ENCODE peak calls at places on chromosome 1, in seven cellular contexts. One of them, this sample, is unnamed.

GRCh38 chr1:106456832-106457231 is 599.6 kb upstream of the PRMT6 start:
- DNase-seq in WTC11: no peak
- DNase-seq in Calu3: no peak
- DNase-seq in endodermal cell: no peak
- DNase-seq in mesothelial cell of epicardium: no peak
- DNase-seq in astrocyte of the spinal cord: no peak
- DNase-seq in adrenal gland: no peak
- DNase-seq in this sample: no peak

GRCh38 chr1:78716186-78716585 is 66.6 kb downstream of the IFI44 start:
- DNase-seq in endodermal cell: no peak
- DNase-seq in Calu3: no peak
- DNase-seq in WTC11: no peak
- DNase-seq in mesothelial cell of epicardium: no peak
- DNase-seq in astrocyte of the spinal cord: peak; percentile 60
- DNase-seq in adrenal gland: no peak
- DNase-seq in this sample: no peak

GRCh38 chr1:220370041-220370700 is 97.9 kb upstream of the RAB3GAP2 start:
- DNase-seq in Calu3: peak; percentile 48
- DNase-seq in astrocyte of the spinal cord: peak; percentile 61
- DNase-seq in WTC11: no peak
- DNase-seq in endodermal cell: peak; percentile 69
- DNase-seq in mesothelial cell of epicardium: no peak
- DNase-seq in adrenal gland: no peak
- DNase-seq in this sample: no peak

GRCh38 chr1:95733031-95733430 is 499.0 kb downstream of the RWDD3 start:
- DNase-seq in Calu3: no peak
- DNase-seq in adrenal gland: no peak
- DNase-seq in WTC11: no peak
- DNase-seq in endodermal cell: no peak
- DNase-seq in mesothelial cell of epicardium: no peak
- DNase-seq in astrocyte of the spinal cord: no peak
- DNase-seq in this sample: no peak

GRCh38 chr1:53584446-53585102 is 125.4 kb downstream of the DMRTB1 start:
- DNase-seq in WTC11: no peak
- DNase-seq in endodermal cell: peak; percentile 33
- DNase-seq in adrenal gland: no peak
- DNase-seq in astrocyte of the spinal cord: no peak
- DNase-seq in mesothelial cell of epicardium: no peak
- DNase-seq in Calu3: no peak
- DNase-seq in this sample: no peak

GRCh38 chr1:60942291-60942690 is 140.1 kb upstream of the NFIA start:
- DNase-seq in adrenal gland: no peak
- DNase-seq in Calu3: peak; percentile 72
- DNase-seq in mesothelial cell of epicardium: no peak
- DNase-seq in endodermal cell: no peak
- DNase-seq in WTC11: no peak
- DNase-seq in astrocyte of the spinal cord: no peak
- DNase-seq in this sample: no peak

GRCh38 chr1:49333946-49334345 is 557.3 kb upstream of the BEND5 start:
- DNase-seq in WTC11: no peak
- DNase-seq in Calu3: no peak
- DNase-seq in astrocyte of the spinal cord: no peak
- DNase-seq in mesothelial cell of epicardium: no peak
- DNase-seq in adrenal gland: no peak
- DNase-seq in endodermal cell: no peak
- DNase-seq in this sample: no peak

GRCh38 chr1:115826642-115827041 is 14.3 kb downstream of the NHLH2 start:
- DNase-seq in mesothelial cell of epicardium: no peak
- DNase-seq in astrocyte of the spinal cord: no peak
- DNase-seq in WTC11: no peak
- DNase-seq in adrenal gland: no peak
- DNase-seq in Calu3: no peak
- DNase-seq in endodermal cell: peak; percentile 44
- DNase-seq in this sample: no peak

GRCh38 chr1:119286587-119287181 is 81.9 kb upstream of the HAO2 start:
- DNase-seq in adrenal gland: peak; percentile 37
- DNase-seq in astrocyte of the spinal cord: peak; percentile 39
- DNase-seq in endodermal cell: peak; percentile 84
- DNase-seq in mesothelial cell of epicardium: no peak
- DNase-seq in WTC11: peak; percentile 65
- DNase-seq in Calu3: peak; percentile 33
- DNase-seq in this sample: peak; percentile 62

GRCh38 chr1:65625528-65625927 is 167.2 kb upstream of the PDE4B start:
- DNase-seq in astrocyte of the spinal cord: no peak
- DNase-seq in adrenal gland: no peak
- DNase-seq in Calu3: no peak
- DNase-seq in WTC11: no peak
- DNase-seq in mesothelial cell of epicardium: no peak
- DNase-seq in endodermal cell: no peak
- DNase-seq in this sample: no peak

GRCh38 chr1:65629788-65630187 is 162.9 kb upstream of the PDE4B start:
- DNase-seq in WTC11: no peak
- DNase-seq in Calu3: no peak
- DNase-seq in adrenal gland: no peak
- DNase-seq in mesothelial cell of epicardium: no peak
- DNase-seq in astrocyte of the spinal cord: no peak
- DNase-seq in endodermal cell: no peak
- DNase-seq in this sample: no peak

GRCh38 chr1:65626003-65626402 is 166.7 kb upstream of the PDE4B start:
- DNase-seq in Calu3: no peak
- DNase-seq in adrenal gland: no peak
- DNase-seq in WTC11: no peak
- DNase-seq in mesothelial cell of epicardium: no peak
- DNase-seq in astrocyte of the spinal cord: no peak
- DNase-seq in endodermal cell: no peak
- DNase-seq in this sample: no peak

GRCh38 chr1:65623895-65624294 is 168.8 kb upstream of the PDE4B start:
- DNase-seq in Calu3: no peak
- DNase-seq in endodermal cell: no peak
- DNase-seq in WTC11: no peak
- DNase-seq in mesothelial cell of epicardium: no peak
- DNase-seq in astrocyte of the spinal cord: no peak
- DNase-seq in adrenal gland: no peak
- DNase-seq in this sample: no peak
- TF ChIP-seq CTCF in Calu3: no peak
- TF ChIP-seq CTCF in endodermal cell: no peak
- TF ChIP-seq CTCF in WTC11: no peak
- TF ChIP-seq CTCF in mesothelial cell of epicardium: no peak
- TF ChIP-seq CTCF in astrocyte of the spinal cord: peak; percentile 17
- TF ChIP-seq CTCF in adrenal gland: no peak
- TF ChIP-seq CTCF in this sample: no peak

GRCh38 chr1:28591708-28592313 is at the start of gene RAB42:
- DNase-seq in adrenal gland: no peak
- DNase-seq in Calu3: no peak
- DNase-seq in endodermal cell: peak; percentile 78
- DNase-seq in mesothelial cell of epicardium: no peak
- DNase-seq in WTC11: peak; percentile 48
- DNase-seq in astrocyte of the spinal cord: no peak
- DNase-seq in this sample: no peak
- TF ChIP-seq CTCF in adrenal gland: no peak
- TF ChIP-seq CTCF in Calu3: no peak
- TF ChIP-seq CTCF in endodermal cell: no peak
- TF ChIP-seq CTCF in mesothelial cell of epicardium: no peak
- TF ChIP-seq CTCF in WTC11: no peak
- TF ChIP-seq CTCF in astrocyte of the spinal cord: no peak
- TF ChIP-seq CTCF in this sample: no peak

DNA sequence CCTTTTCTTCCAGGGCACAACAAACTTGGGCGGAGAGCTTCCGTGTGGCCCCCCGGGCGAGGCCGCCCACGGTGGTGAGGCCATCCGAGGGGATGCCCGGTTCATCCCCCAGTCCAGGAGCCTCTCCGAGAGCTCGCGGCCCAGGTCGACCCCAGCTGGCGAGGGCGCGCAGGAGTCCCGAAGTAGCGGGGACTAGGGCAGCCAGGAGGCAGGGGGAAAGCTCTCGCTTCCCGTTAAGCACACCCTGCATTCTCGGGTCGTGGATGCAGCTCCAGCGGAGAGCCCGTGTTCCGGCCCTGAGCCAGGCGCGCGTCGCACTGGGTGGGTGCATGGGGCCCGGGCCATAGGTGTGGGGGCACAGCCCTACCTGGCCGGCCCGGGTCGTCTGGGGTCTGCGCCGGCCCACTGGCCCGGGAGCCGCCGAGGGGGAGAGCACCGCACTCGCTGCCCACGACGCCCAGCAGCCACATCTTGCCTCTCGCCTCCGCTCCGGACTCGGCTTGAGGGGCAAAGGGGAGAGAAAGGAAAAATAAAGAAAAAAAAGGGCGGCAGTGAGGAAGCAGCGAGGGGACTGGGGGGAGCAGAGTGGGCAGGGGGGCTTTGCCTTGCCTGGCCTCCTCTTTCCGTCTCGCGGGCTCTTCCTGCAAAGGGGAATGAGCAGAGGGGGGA is 1.8 kb downstream of the RNF220 start:
- DNase-seq in adrenal gland: no peak
- DNase-seq in Calu3: no peak
- DNase-seq in WTC11: peak; percentile 31
- DNase-seq in endodermal cell: peak; percentile 74
- DNase-seq in astrocyte of the spinal cord: no peak
- DNase-seq in mesothelial cell of epicardium: no peak
- DNase-seq in this sample: peak; percentile 31
- TF ChIP-seq CTCF in adrenal gland: no peak
- TF ChIP-seq CTCF in Calu3: no peak
- TF ChIP-seq CTCF in WTC11: no peak
- TF ChIP-seq CTCF in endodermal cell: no peak
- TF ChIP-seq CTCF in astrocyte of the spinal cord: no peak
- TF ChIP-seq CTCF in mesothelial cell of epicardium: no peak
- TF ChIP-seq CTCF in this sample: no peak

GRCh38 chr1:47592296-47592975 is 154.6 kb downstream of the FOXD2 start:
- DNase-seq in adrenal gland: no peak
- DNase-seq in endodermal cell: peak; percentile 46
- DNase-seq in Calu3: no peak
- DNase-seq in mesothelial cell of epicardium: no peak
- DNase-seq in astrocyte of the spinal cord: no peak
- DNase-seq in WTC11: no peak
- DNase-seq in this sample: no peak
- TF ChIP-seq CTCF in adrenal gland: no peak
- TF ChIP-seq CTCF in endodermal cell: no peak
- TF ChIP-seq CTCF in Calu3: no peak
- TF ChIP-seq CTCF in mesothelial cell of epicardium: no peak
- TF ChIP-seq CTCF in astrocyte of the spinal cord: no peak
- TF ChIP-seq CTCF in WTC11: no peak
- TF ChIP-seq CTCF in this sample: no peak

GRCh38 chr1:31155216-31155806 is 84.4 kb downstream of the NKAIN1 start:
- DNase-seq in Calu3: peak; percentile 77
- DNase-seq in WTC11: peak; percentile 76
- DNase-seq in astrocyte of the spinal cord: peak; percentile 54
- DNase-seq in endodermal cell: no peak
- DNase-seq in adrenal gland: peak; percentile 71
- DNase-seq in mesothelial cell of epicardium: peak; percentile 78
- DNase-seq in this sample: peak; percentile 57
- TF ChIP-seq CTCF in Calu3: peak; percentile 43
- TF ChIP-seq CTCF in WTC11: no peak
- TF ChIP-seq CTCF in astrocyte of the spinal cord: no peak
- TF ChIP-seq CTCF in endodermal cell: peak; percentile 51
- TF ChIP-seq CTCF in adrenal gland: peak; percentile 39
- TF ChIP-seq CTCF in mesothelial cell of epicardium: peak; percentile 36
- TF ChIP-seq CTCF in this sample: no peak

GRCh38 chr1:238562376-238562775 is 671.7 kb upstream of the ZP4 start:
- DNase-seq in endodermal cell: no peak
- DNase-seq in WTC11: no peak
- DNase-seq in mesothelial cell of epicardium: no peak
- DNase-seq in adrenal gland: no peak
- DNase-seq in astrocyte of the spinal cord: peak; percentile 38
- DNase-seq in Calu3: no peak
- DNase-seq in this sample: no peak

GRCh38 chr1:238552271-238552670 is 661.5 kb upstream of the ZP4 start:
- DNase-seq in adrenal gland: no peak
- DNase-seq in endodermal cell: no peak
- DNase-seq in WTC11: no peak
- DNase-seq in Calu3: no peak
- DNase-seq in mesothelial cell of epicardium: no peak
- DNase-seq in astrocyte of the spinal cord: no peak
- DNase-seq in this sample: no peak

GRCh38 chr1:238558746-238559145 is 668.0 kb upstream of the ZP4 start:
- DNase-seq in astrocyte of the spinal cord: no peak
- DNase-seq in Calu3: no peak
- DNase-seq in WTC11: no peak
- DNase-seq in adrenal gland: no peak
- DNase-seq in endodermal cell: no peak
- DNase-seq in mesothelial cell of epicardium: no peak
- DNase-seq in this sample: no peak

DNA sequence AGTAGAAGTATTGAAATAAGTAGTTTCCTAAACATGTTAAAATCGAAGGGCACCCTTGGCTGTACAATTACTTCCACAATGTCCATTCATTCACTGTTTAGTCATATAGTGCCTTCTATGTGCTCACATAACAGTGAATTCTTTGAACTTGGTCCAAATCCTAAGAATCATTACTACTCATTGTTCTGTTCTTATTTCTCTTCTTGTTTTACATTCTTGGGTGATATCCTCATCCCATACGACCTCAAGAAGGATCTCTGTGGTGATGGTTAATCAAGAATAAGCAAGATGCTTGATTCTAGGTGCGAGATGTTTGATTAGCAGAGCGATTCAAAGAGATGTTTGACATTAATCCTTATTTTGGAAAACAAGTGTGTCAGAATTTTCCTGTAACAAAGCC is 667.4 kb upstream of the ZP4 start:
- DNase-seq in adrenal gland: no peak
- DNase-seq in mesothelial cell of epicardium: no peak
- DNase-seq in endodermal cell: no peak
- DNase-seq in astrocyte of the spinal cord: peak; percentile 88
- DNase-seq in Calu3: no peak
- DNase-seq in WTC11: no peak
- DNase-seq in this sample: no peak
- TF ChIP-seq CTCF in adrenal gland: no peak
- TF ChIP-seq CTCF in mesothelial cell of epicardium: no peak
- TF ChIP-seq CTCF in endodermal cell: no peak
- TF ChIP-seq CTCF in astrocyte of the spinal cord: no peak
- TF ChIP-seq CTCF in Calu3: no peak
- TF ChIP-seq CTCF in WTC11: no peak
- TF ChIP-seq CTCF in this sample: no peak

This sample was measured in endothelial cell.